ENCODE peak calls at places on chromosomes 5 and 9, in nine cellular contexts. F, O, M, B, D, U, Y, Q and A are unnamed samples.

GRCh38 chr5:149707097-149707496 is 23.0 kb upstream of the PPARGC1B start:
- DNase-seq in U (no peak), B (no peak), Y (no peak), D (no peak), Q (no peak), F (no peak), O (no peak), M (no peak), A (no peak)

GRCh38 chr9:37029304-37029775 is 4.7 kb downstream of the PAX5 start:
- DNase-seq in B (no peak), O (no peak), Y (peak), F (no peak), Q (no peak), M (no peak), U (no peak), D (no peak), A (no peak)

GRCh38 chr5:125038477-125038876 is 292.0 kb upstream of the ZNF608 start:
- DNase-seq in F (no peak), U (no peak), B (no peak), O (no peak), Q (no peak), M (no peak), D (no peak), Y (no peak), A (no peak)

GRCh38 chr9:99607852-99608448 is 213.7 kb upstream of the NR4A3 start:
- DNase-seq in B (no peak), U (no peak), Y (no peak), D (no peak), M (no peak), F (no peak), O (no peak), Q (peak), A (no peak)

GRCh38 chr9:129845373-129845772 is 10.1 kb downstream of the USP20 start:
- DNase-seq in Y (no peak), B (no peak), D (no peak), O (no peak), U (no peak), F (no peak), Q (no peak), M (no peak), A (no peak)

GRCh38 chr5:73180561-73180960 is 7.6 kb downstream of the TMEM174 start:
- DNase-seq in Y (no peak), U (no peak), F (no peak), O (no peak), B (no peak), Q (no peak), D (no peak), M (no peak), A (no peak)

GRCh38 chr5:133703935-133704334 is 91.6 kb upstream of the FSTL4 start:
- DNase-seq in Q (no peak), F (no peak), B (no peak), U (no peak), O (no peak), D (no peak), M (no peak), Y (no peak), A (no peak)

GRCh38 chr5:105767265-105767664 is 1903.5 kb downstream of the EFNA5 start:
- DNase-seq in O (no peak), M (no peak), U (no peak), Y (no peak), B (no peak), F (no peak), Q (no peak), D (no peak), A (no peak)

GRCh38 chr5:33475706-33476105 is 34.9 kb downstream of the TARS1 start:
- DNase-seq in B (no peak), Q (no peak), F (no peak), D (no peak), U (no peak), O (no peak), Y (no peak), M (no peak), A (no peak)

GRCh38 chr5:175797521-175798038 is 73.8 kb upstream of the CPLX2 start:
- DNase-seq in Y (peak), B (no peak), M (no peak), U (no peak), Q (peak), F (peak), D (no peak), O (no peak), A (no peak)

GRCh38 chr9:95270790-95271189 is 46.7 kb downstream of the FANCC start:
- DNase-seq in Y (no peak), U (no peak), O (no peak), F (no peak), B (no peak), D (no peak), M (no peak), Q (no peak), A (no peak)

GRCh38 chr5:38985909-38986452 is 88.2 kb downstream of the RICTOR start:
- DNase-seq in M (no peak), Q (no peak), U (no peak), Y (no peak), B (no peak), D (no peak), F (no peak), O (no peak), A (no peak)

GRCh38 chr9:82410306-82410705 is 421.7 kb downstream of the SPATA31D1 start:
- DNase-seq in D (no peak), O (no peak), F (no peak), B (no peak), Q (no peak), U (peak), Y (no peak), M (no peak), A (no peak)

GRCh38 chr5:78399115-78399514 is 38.7 kb downstream of the SCAMP1 start:
- DNase-seq in M (no peak), F (no peak), O (no peak), B (no peak), U (peak), Q (no peak), Y (no peak), D (no peak), A (no peak)

GRCh38 chr5:96280946-96281393 is 152.1 kb downstream of the PCSK1 start:
- DNase-seq in U (peak), M (no peak), O (no peak), Y (no peak), D (no peak), F (no peak), Q (no peak), B (no peak), A (no peak)

GRCh38 chr9:91567642-91568274 is 144.1 kb upstream of the NFIL3 start:
- DNase-seq in O (no peak), U (no peak), Q (peak), Y (no peak), M (peak), F (no peak), B (no peak), D (no peak), A (no peak)

GRCh38 chr9:119453490-119453911 is 84.3 kb upstream of the BRINP1 start:
- DNase-seq in M (no peak), U (peak), D (no peak), F (no peak), B (no peak), Y (no peak), O (no peak), Q (no peak), A (no peak)

GRCh38 chr9:131657456-131657855 is 82.4 kb downstream of the RAPGEF1 start:
- DNase-seq in M (no peak), B (no peak), Q (no peak), Y (no peak), O (no peak), F (no peak), D (no peak), U (no peak), A (no peak)

GRCh38 chr9:99222416-99223280 is 566 bp downstream of the SEC61B start:
- DNase-seq in M (no peak), F (no peak), Y (no peak), Q (peak), O (no peak), B (no peak), U (peak), D (no peak), A (no peak)

GRCh38 chr9:15824310-15824709 is 271.5 kb downstream of the CCDC171 start:
- DNase-seq in O (no peak), U (peak), B (no peak), Y (no peak), M (no peak), Q (no peak), D (no peak), F (peak), A (no peak)

GRCh38 chr5:80569961-80570786 is at the start of gene ANKRD34B:
- DNase-seq in Y (peak), B (peak), F (peak), D (no peak), U (no peak), M (peak), O (no peak), Q (no peak), A (no peak)